ENCODE peak calls at places on chromosomes 6 and 20, in four cellular contexts. M is left ventricle myocardium superior; W is T-helper 2 cell; R is stimulated activated CD4-positive, alpha-beta T cell treated with anti-CD3 and anti-CD28 coated beads, Interleukin-12 subunit alpha, Interleukin-12 subunit beta, amount 100 ng/mL, for 4 hours. J is an unnamed sample.
A peak's percentile ranks its signal among the peaks of the same experiment; 100 is the strongest.

GRCh38 chr6:8195040-8195713 is 92.8 kb upstream of the EEF1E1 start:
- DNase-seq in M (no peak), W (no peak), R (no peak), J (no peak)

GRCh38 chr6:144138542-144138941 is 11.8 kb upstream of the STX11 start:
- DNase-seq in M (no peak), W (no peak), R (no peak), J (no peak)

GRCh38 chr20:36728986-36729385 is 16.9 kb downstream of the NDRG3 start:
- DNase-seq in M (no peak), W (no peak), R (no peak), J (no peak)

GRCh38 chr6:77607004-77607403 is 45.8 kb upstream of the MEI4 start:
- DNase-seq in M (no peak), W (no peak), R (no peak), J (no peak)

GRCh38 chr6:66226099-66226498 is 519.1 kb upstream of the EYS start:
- DNase-seq in M (no peak), W (no peak), R (no peak), J (no peak)

GRCh38 chr20:57498425-57499400 is 26.2 kb downstream of the CTCFL start:
- DNase-seq in M (no peak), W (no peak), R (peak; percentile 32), J (no peak)

GRCh38 chr6:68760941-68761676 is 126.0 kb downstream of the ADGRB3 start:
- DNase-seq in M (no peak), W (no peak), R (no peak), J (no peak)

GRCh38 chr6:26155066-26155925 is 68.1 kb downstream of the HFE start:
- DNase-seq in M (peak; percentile 63), W (no peak), R (no peak), J (no peak)

GRCh38 chr6:85250586-85251216 is 199.2 kb upstream of the NT5E start:
- DNase-seq in M (no peak), W (no peak), R (no peak), J (no peak)

GRCh38 chr20:33693741-33694645 is 7.8 kb upstream of the E2F1 start:
- DNase-seq in M (peak; percentile 72), W (no peak), R (no peak), J (no peak)

GRCh38 chr6:26215200-26216014 is 128.2 kb downstream of the HFE start:
- DNase-seq in M (no peak), W (peak; percentile 39), R (no peak), J (peak; percentile 38)

GRCh38 chr6:100670056-100670455 is 205.3 kb upstream of the SIM1 start:
- DNase-seq in M (no peak), W (no peak), R (no peak), J (no peak)

GRCh38 chr6:158575550-158575949 is 15.7 kb downstream of the TMEM181 start:
- DNase-seq in M (no peak), W (no peak), R (no peak), J (no peak)

GRCh38 chr6:16130437-16130891 is 1.6 kb downstream of the MYLIP start:
- DNase-seq in M (no peak), W (no peak), R (no peak), J (no peak)

GRCh38 chr6:13268914-13269532 is 59.3 kb downstream of the TBC1D7 start:
- DNase-seq in M (no peak), W (no peak), R (no peak), J (no peak)

GRCh38 chr6:93896081-93896480 is 476.7 kb upstream of the EPHA7 start:
- DNase-seq in M (no peak), W (no peak), R (no peak), J (no peak)

GRCh38 chr6:33609019-33609418 is 12.1 kb upstream of the ITPR3 start:
- DNase-seq in M (no peak), W (no peak), R (no peak), J (no peak)

GRCh38 chr6:166678426-166678825 is 51.4 kb upstream of the RPS6KA2 start:
- DNase-seq in M (no peak), W (no peak), R (no peak), J (no peak)

GRCh38 chr20:38498909-38499308 is 26.3 kb downstream of the RALGAPB start:
- DNase-seq in M (no peak), W (no peak), R (no peak), J (no peak)